ENCODE peak calls at places on chromosomes 16 and 17, in five cellular contexts. X, E, P, U and T are unnamed samples.

GRCh38 chr16:83934684-83934977 is 18.4 kb upstream of the OSGIN1 start:
- DNase-seq in X (no peak), U (no peak), P (no peak), E (no peak), T (no peak)

GRCh38 chr17:29352146-29352545 is 38.0 kb upstream of the TAOK1 start:
- DNase-seq in P (no peak), X (no peak), U (no peak), E (no peak), T (no peak)

GRCh38 chr16:2250652-2251280 is 621 bp downstream of the ECI1 start:
- DNase-seq in E (no peak), P (no peak), X (no peak), U (no peak), T (no peak)

GRCh38 chr17:75601057-75601987 is 13.7 kb downstream of the MYO15B start:
- DNase-seq in U (peak; percentile 97), X (no peak), P (peak; percentile 96), E (peak; percentile 77), T (peak; percentile 48)

GRCh38 chr16:89564476-89565255 is 4.2 kb downstream of the RPL13 start:
- DNase-seq in U (peak; percentile 80), E (peak; percentile 53), X (no peak), P (no peak), T (no peak)

GRCh38 chr16:79272141-79272577 is 328.4 kb downstream of the MAF start:
- DNase-seq in X (no peak), U (no peak), P (no peak), E (no peak), T (no peak)

GRCh38 chr17:9839433-9839832 is 13.7 kb downstream of the GLP2R start:
- DNase-seq in P (no peak), U (no peak), E (no peak), X (no peak), T (no peak)

GRCh38 chr17:57422574-57423164 is 166.3 kb downstream of the MSI2 start:
- DNase-seq in E (no peak), U (no peak), P (peak; percentile 89), X (peak; percentile 77), T (no peak)

GRCh38 chr17:5608696-5609095 is 24.4 kb upstream of the NLRP1 start:
- DNase-seq in U (no peak), X (no peak), E (no peak), P (no peak), T (no peak)

GRCh38 chr17:36823850-36824677 is 113.2 kb upstream of the LHX1 start:
- DNase-seq in P (no peak), U (no peak), X (no peak), E (no peak), T (no peak)

GRCh38 chr17:28004344-28004743 is 38.1 kb upstream of the NLK start:
- DNase-seq in P (no peak), E (no peak), U (no peak), X (no peak), T (no peak)

GRCh38 chr16:57082664-57083063 is 9.7 kb upstream of the CPNE2 start:
- DNase-seq in X (no peak), U (no peak), P (no peak), E (no peak), T (no peak)

GRCh38 chr16:77596243-77596642 is 126.1 kb upstream of the NUDT7 start:
- DNase-seq in E (no peak), U (no peak), P (no peak), X (no peak), T (no peak)

GRCh38 chr17:28467456-28468025 is 5.9 kb upstream of the SLC13A2 start:
- DNase-seq in U (no peak), X (no peak), P (no peak), E (no peak), T (no peak)

GRCh38 chr17:47197821-47198220 is 8.7 kb upstream of the CDC27 start:
- DNase-seq in P (no peak), X (no peak), U (no peak), E (no peak), T (no peak)

GRCh38 chr17:59829217-59830006 is 63.3 kb downstream of the TUBD1 start:
- DNase-seq in X (peak; percentile 100), U (no peak), P (peak; percentile 100), E (peak; percentile 97), T (no peak)

GRCh38 chr16:49012961-49013726 is 268.5 kb downstream of the CBLN1 start:
- DNase-seq in U (peak; percentile 37), X (no peak), P (no peak), E (no peak), T (no peak)

GRCh38 chr17:64635647-64636305 is 26.3 kb downstream of the SMURF2 start:
- DNase-seq in U (no peak), E (no peak), P (no peak), X (peak; percentile 62), T (no peak)

GRCh38 chr17:14214271-14214670 is 22.4 kb downstream of the CDRT15 start:
- DNase-seq in U (no peak), X (no peak), E (no peak), P (no peak), T (no peak)

GRCh38 chr16:50455288-50455845 is 86.6 kb upstream of the BRD7 start:
- DNase-seq in P (no peak), U (no peak), X (no peak), E (no peak), T (no peak)

GRCh38 chr16:6190756-6191155 is 1093.2 kb upstream of the EEF2KMT start:
- DNase-seq in X (no peak), E (no peak), P (no peak), U (no peak), T (no peak)

GRCh38 chr16:19238386-19238785 is 47.1 kb upstream of the CLEC19A start:
- DNase-seq in E (no peak), X (no peak), P (no peak), U (no peak), T (no peak)

GRCh38 chr16:629289-630023 is 1.3 kb upstream of the WFIKKN1 start:
- DNase-seq in E (peak; percentile 44), P (no peak), X (no peak), U (no peak), T (no peak)

GRCh38 chr17:74525781-74526288 is 5.4 kb downstream of the CD300LB start:
- DNase-seq in E (no peak), U (no peak), X (no peak), P (no peak), T (no peak)

GRCh38 chr17:82952019-82952418 is 112.2 kb upstream of the ZNF750 start:
- DNase-seq in P (no peak), E (no peak), X (no peak), U (no peak), T (no peak)

GRCh38 chr16:69796285-69797118 is 34.4 kb downstream of the WWP2 start:
- DNase-seq in X (no peak), U (peak; percentile 60), E (peak; percentile 74), P (peak; percentile 45), T (peak; percentile 59)

GRCh38 chr16:27235055-27235937 is 32.0 kb downstream of the KDM8 start:
- DNase-seq in U (no peak), X (peak; percentile 38), E (peak; percentile 60), P (peak; percentile 37), T (peak; percentile 35)

GRCh38 chr17:48613862-48614694 is 1.0 kb downstream of the HOXB8 start:
- DNase-seq in E (no peak), P (no peak), X (no peak), U (no peak), T (no peak)

GRCh38 chr16:14486520-14487303 is 143.3 kb downstream of the PARN start:
- DNase-seq in E (peak; percentile 98), U (no peak), X (no peak), P (peak; percentile 57), T (no peak)

GRCh38 chr17:61323015-61323379 is 76.6 kb upstream of the TBX2 start:
- DNase-seq in E (no peak), P (no peak), X (no peak), U (no peak), T (no peak)

GRCh38 chr17:83031321-83031945 is 48.0 kb upstream of the METRNL start:
- DNase-seq in P (no peak), U (no peak), E (no peak), X (no peak), T (no peak)

GRCh38 chr16:11557811-11558210 is 28.9 kb downstream of the LITAF start:
- DNase-seq in X (no peak), U (no peak), E (no peak), P (no peak), T (no peak)

GRCh38 chr17:75384751-75385150 is 20.7 kb downstream of the GRB2 start:
- DNase-seq in X (no peak), E (no peak), P (no peak), U (no peak), T (no peak)

DNA sequence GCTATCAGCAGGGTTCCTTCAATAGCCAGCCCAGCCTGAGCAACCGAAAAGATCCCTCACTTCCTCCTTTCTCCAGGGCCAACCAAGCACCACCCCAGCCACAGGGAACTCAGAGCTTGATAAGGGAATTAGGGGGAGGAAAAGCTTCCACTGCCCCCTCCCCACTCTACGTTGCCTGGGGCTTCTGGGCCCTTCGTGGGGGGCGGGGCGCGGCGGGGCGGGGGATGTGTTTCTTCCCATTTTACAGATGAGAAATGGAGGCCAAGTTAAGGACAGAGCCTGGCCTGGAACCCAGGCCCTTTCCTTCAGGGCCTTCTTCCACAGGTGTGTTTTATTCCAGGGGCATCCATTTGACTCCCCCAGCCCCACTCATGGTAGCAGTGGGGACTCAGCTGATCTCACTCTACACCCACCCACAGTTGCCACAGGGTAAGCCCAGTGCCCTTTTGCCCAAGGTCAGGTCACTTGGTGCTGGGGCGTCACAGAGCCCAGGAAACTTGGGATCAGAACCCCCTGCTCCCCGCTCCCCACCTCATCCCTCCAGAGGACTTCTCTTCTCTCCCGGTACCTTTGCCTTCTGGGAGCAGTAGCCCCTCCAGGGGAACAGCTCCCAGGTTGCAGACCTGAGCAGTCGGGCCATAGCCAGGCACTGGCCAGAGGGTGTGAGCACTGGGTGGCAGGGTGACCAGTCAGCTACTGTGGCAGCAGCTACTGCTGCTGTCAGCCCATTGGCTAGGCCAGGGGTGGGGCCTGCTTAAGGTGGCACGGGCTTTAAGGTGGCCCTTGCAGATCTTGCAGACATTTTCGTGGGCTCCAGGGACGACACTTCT is at the start of gene LDHD:
- DNase-seq in U (peak; percentile 82), X (no peak), P (peak; percentile 75), E (peak; percentile 86), T (no peak)
- TF ChIP-seq YY1 in U (peak; percentile 12), X (no peak), P (peak; percentile 49), E (peak; percentile 38), T (no peak)

DNA sequence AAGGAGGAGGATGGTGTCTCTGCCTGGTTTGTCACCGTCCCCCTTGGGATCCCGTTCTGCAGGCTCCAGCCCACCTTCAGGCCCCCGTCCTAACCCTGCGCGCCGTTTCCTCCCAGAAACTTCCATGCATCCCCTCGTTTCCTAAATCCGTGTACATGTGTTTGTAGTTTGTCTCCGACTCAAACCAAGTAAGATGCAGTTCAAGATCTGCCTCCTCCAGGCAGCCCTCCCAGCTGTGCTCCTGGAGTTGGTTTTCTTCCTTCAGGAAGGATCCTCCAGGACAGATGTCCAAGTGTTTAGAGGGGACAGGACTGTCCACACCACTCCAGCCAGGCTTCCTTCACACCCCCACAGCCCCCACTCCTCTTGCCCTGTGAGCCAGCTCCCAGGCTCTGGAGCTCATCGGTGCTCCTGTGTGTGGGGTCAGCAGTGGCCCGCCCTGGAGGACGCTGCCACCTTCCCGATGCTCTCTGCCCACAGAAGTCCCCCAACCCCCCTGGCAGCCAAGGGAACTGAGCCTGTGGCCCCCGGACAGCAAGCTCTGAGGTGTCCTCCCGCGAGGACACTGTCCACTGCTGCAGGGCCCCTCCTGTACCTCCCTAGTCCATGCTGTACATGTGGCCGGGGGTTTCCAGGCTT is 11.3 kb downstream of the BAIAP2 start:
- DNase-seq in U (no peak), P (no peak), X (no peak), E (no peak), T (no peak)
- H3K4me1 ChIP-seq in U (peaks cover 3% of the 10 kb centered on the region), P (peaks cover 87% of the 10 kb centered on the region), X (peaks cover 22% of the 10 kb centered on the region), E (peaks cover 79% of the 10 kb centered on the region), T (peaks cover 54% of the 10 kb centered on the region)

GRCh38 chr16:4924593-4925378 is 12.2 kb downstream of the PPL start:
- DNase-seq in P (no peak), X (no peak), E (peak; percentile 84), U (no peak), T (no peak)
- TF ChIP-seq YY1 in P (no peak), X (no peak), E (no peak), U (no peak), T (no peak)

GRCh38 chr17:40542562-40543411 is 22.5 kb downstream of the CCR7 start:
- DNase-seq in P (no peak), X (no peak), E (peak; percentile 90), U (no peak), T (no peak)
- H3K4me1 ChIP-seq in P (peaks cover 11% of the 10 kb centered on the region), X (peaks cover 56% of the 10 kb centered on the region), E (peaks cover 73% of the 10 kb centered on the region), U (peaks cover 14% of the 10 kb centered on the region), T (peaks cover 18% of the 10 kb centered on the region)